ENCODE peak calls at places on chromosome 1, in ten cellular contexts. K is tibial artery, G is IMR-90, B is progenitor cell of endocrine pancreas, V is astrocyte of the spinal cord, P is heart left ventricle, S is RWPE1, I is GM23338, L is GM20000, W is GM10248. F is an unnamed sample.

GRCh38 chr1:160952129-160952510 is 2.5 kb downstream of the ITLN2 start:
- DNase-seq in W (no peak), B (no peak), V (no peak), P (no peak), K (no peak), L (no peak), S (peak), I (no peak), G (no peak), F (no peak)

GRCh38 chr1:23100074-23100748 is 68.4 kb downstream of the LUZP1 start:
- DNase-seq in K (peak), V (peak), G (peak), W (no peak), L (no peak), S (peak), B (no peak), P (no peak), I (peak), F (peak)

GRCh38 chr1:96934282-96934681 is 212.7 kb downstream of the PTBP2 start:
- DNase-seq in L (no peak), B (no peak), S (no peak), K (no peak), I (peak), P (no peak), G (no peak), W (no peak), V (no peak), F (no peak)

GRCh38 chr1:245301921-245302320 is 147.1 kb downstream of the KIF26B start:
- DNase-seq in W (no peak), K (no peak), I (no peak), L (no peak), G (no peak), V (no peak), P (no peak), S (no peak), B (no peak), F (no peak)

GRCh38 chr1:245516178-245516829 is 361.5 kb downstream of the KIF26B start:
- DNase-seq in L (no peak), P (no peak), V (peak), G (peak), S (no peak), W (no peak), K (no peak), B (no peak), I (peak), F (no peak)

GRCh38 chr1:48216276-48216675 is 6.2 kb upstream of the SLC5A9 start:
- DNase-seq in B (no peak), L (no peak), W (no peak), G (no peak), P (no peak), K (no peak), S (no peak), V (no peak), I (no peak), F (no peak)

GRCh38 chr1:85042413-85042812 is 5.9 kb downstream of the MCOLN3 start:
- DNase-seq in P (no peak), K (no peak), W (no peak), G (no peak), S (no peak), B (no peak), L (no peak), V (no peak), I (peak), F (no peak)

GRCh38 chr1:61925591-61926298 is 183.5 kb downstream of the PATJ start:
- DNase-seq in I (no peak), G (no peak), V (no peak), K (no peak), P (no peak), L (no peak), S (no peak), W (no peak), B (no peak), F (no peak)

GRCh38 chr1:220378571-220379302 is 106.5 kb upstream of the RAB3GAP2 start:
- DNase-seq in I (no peak), B (no peak), K (no peak), S (no peak), W (no peak), G (no peak), P (no peak), L (no peak), V (no peak), F (peak)

GRCh38 chr1:214824758-214825157 is 221.8 kb downstream of the CENPF start:
- DNase-seq in V (no peak), S (no peak), G (no peak), K (no peak), P (no peak), I (no peak), W (no peak), L (no peak), B (no peak), F (peak)

GRCh38 chr1:214827883-214828282 is 224.9 kb downstream of the CENPF start:
- DNase-seq in P (no peak), G (no peak), S (no peak), W (no peak), V (no peak), I (no peak), K (no peak), L (no peak), B (no peak), F (no peak)

DNA sequence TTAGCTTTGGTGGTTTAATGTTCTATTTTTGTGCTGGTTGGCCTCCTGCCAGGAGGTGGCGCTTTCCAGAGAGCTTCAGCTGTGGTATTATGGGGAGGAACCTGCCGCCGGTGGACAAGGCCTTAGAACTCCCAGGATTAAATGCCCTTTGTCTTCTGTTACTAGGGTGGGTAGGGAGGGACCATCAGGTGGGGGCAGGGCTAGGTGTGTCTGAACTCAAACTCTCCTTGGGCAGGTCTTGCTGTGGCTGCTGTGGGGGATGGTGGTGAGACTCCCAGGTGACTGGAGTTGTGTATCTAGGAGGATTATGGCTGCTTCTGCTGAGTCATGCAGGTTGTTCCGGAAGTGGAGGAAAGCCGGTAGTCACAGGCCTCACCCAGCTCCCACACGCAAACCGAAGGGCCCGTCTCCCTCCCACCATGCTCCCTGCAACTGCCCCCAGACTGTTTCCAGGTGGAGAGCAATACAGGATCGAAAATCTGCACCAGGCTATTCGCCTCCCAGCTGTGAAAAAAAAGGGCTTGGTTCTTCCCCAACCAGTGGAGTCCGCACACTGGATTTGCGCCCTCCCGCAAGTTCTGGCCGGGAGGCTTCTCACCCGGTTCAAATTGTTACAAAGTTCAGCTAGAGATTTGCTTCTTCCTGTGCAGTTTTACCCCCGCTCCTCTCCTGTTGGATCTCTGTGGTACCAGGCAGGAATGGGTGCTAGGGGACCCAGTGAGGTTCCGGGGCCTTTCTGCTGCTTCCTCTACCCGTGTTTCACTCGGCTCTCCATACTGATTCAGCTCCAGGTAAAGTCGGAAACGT is 220.5 kb downstream of the CENPF start:
- DNase-seq in L (no peak), G (no peak), S (no peak), I (peak), K (no peak), V (no peak), B (no peak), P (no peak), W (no peak), F (no peak)
- TF ChIP-seq CTCF in L (no peak), G (no peak), S (no peak), I (peak), K (no peak), V (no peak), B (peak), P (no peak), W (peak), F (no peak)

GRCh38 chr1:203148127-203148526 is 20.6 kb downstream of the ADORA1 start:
- DNase-seq in P (no peak), S (peak), L (no peak), V (no peak), G (no peak), K (no peak), B (no peak), I (peak), W (no peak), F (no peak)
- TF ChIP-seq CTCF in P (peak), S (peak), L (peak), V (peak), G (peak), K (no peak), B (peak), I (peak), W (no peak), F (peak)

GRCh38 chr1:1228596-1229321 is 3.0 kb downstream of the SDF4 start:
- DNase-seq in K (no peak), P (no peak), I (no peak), L (no peak), V (no peak), B (no peak), G (no peak), W (no peak), S (no peak), F (no peak)

GRCh38 chr1:1229770-1230169 is 2.0 kb downstream of the SDF4 start:
- DNase-seq in W (no peak), K (no peak), S (no peak), V (no peak), P (no peak), I (no peak), B (no peak), L (no peak), G (no peak), F (no peak)

GRCh38 chr1:1231400-1232223 is at the start of gene SDF4:
- DNase-seq in W (peak), L (peak), V (peak), B (peak), K (peak), G (peak), P (peak), I (peak), S (peak), F (peak)

GRCh38 chr1:1232224-1232800 is at the start of gene B3GALT6:
- DNase-seq in I (peak), B (no peak), V (no peak), L (no peak), S (no peak), P (no peak), G (peak), W (no peak), K (no peak), F (no peak)

GRCh38 chr1:1230656-1231399 is 973 bp downstream of the SDF4 start:
- DNase-seq in P (no peak), B (no peak), V (peak), S (no peak), K (no peak), W (no peak), I (no peak), L (no peak), G (peak), F (peak)
- TF ChIP-seq CTCF in P (no peak), B (peak), V (peak), S (no peak), K (peak), W (no peak), I (peak), L (no peak), G (peak), F (peak)

GRCh38 chr1:107056426-107057196 is at the start of gene PRMT6:
- DNase-seq in G (peak), L (peak), W (peak), I (peak), P (peak), B (peak), K (peak), V (peak), S (peak), F (no peak)
- TF ChIP-seq CTCF in G (peak), L (no peak), W (peak), I (no peak), P (no peak), B (no peak), K (no peak), V (no peak), S (no peak), F (no peak)

DNA sequence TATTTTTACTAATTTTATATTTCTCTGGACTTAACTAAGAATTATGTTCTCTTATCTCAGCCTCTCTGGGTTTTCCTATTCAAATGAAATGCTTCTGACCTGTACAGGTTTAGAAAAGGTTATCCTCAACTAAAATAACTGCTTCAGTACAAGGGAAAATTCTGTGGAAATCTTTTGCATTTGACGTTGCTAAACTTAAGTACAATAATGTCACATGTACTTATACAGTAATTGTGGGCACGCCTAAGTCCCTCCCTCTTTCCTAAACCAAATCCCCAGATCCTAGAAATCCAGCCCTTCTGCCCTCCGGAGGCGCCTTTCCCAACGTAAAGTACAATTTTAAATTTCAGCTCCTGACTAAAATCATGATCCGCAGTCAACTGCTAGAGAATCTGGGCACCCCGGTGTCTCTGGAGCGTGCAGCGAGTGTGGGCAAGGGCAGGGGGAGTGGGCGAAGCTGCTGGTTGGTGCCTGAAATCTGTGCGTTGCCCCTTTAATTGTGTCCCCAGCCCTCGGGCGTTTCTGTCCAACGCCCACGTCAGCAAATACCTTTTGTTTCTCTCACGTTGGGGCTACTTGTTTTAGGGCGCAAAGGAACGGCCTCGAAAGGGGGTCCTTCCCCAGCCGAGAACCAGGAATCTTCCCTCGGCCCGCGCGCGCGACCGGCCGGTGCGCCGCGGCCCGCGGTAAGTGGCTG is at the start of gene ZBTB8A:
- DNase-seq in P (peak), L (no peak), S (peak), K (peak), V (peak), B (peak), G (peak), W (peak), I (peak), F (no peak)
- TF ChIP-seq CTCF in P (no peak), L (no peak), S (no peak), K (no peak), V (no peak), B (no peak), G (no peak), W (no peak), I (no peak), F (no peak)

GRCh38 chr1:169814265-169814664 is 19.6 kb upstream of the METTL18 start:
- DNase-seq in K (no peak), V (no peak), S (no peak), W (no peak), I (no peak), G (no peak), L (no peak), B (no peak), P (no peak), F (no peak)

GRCh38 chr1:169804941-169805340 is 10.2 kb upstream of the METTL18 start:
- DNase-seq in W (no peak), I (no peak), P (no peak), K (no peak), S (no peak), V (no peak), L (no peak), B (no peak), G (no peak), F (no peak)

GRCh38 chr1:169812131-169812530 is 17.4 kb upstream of the METTL18 start:
- DNase-seq in W (no peak), V (no peak), L (no peak), S (no peak), P (no peak), K (no peak), B (no peak), G (no peak), I (no peak), F (no peak)

GRCh38 chr1:169809370-169810095 is 14.8 kb upstream of the METTL18 start:
- DNase-seq in I (peak), W (peak), K (no peak), G (peak), P (no peak), V (peak), S (peak), B (no peak), L (peak), F (no peak)
- TF ChIP-seq CTCF in I (peak), W (peak), K (peak), G (peak), P (peak), V (no peak), S (peak), B (peak), L (no peak), F (peak)

GRCh38 chr1:53473463-53473862 is 14.3 kb downstream of the DMRTB1 start:
- DNase-seq in P (no peak), V (peak), L (no peak), I (no peak), W (no peak), G (peak), K (no peak), S (no peak), B (no peak), F (no peak)
- TF ChIP-seq CTCF in P (no peak), V (peak), L (peak), I (peak), W (no peak), G (peak), K (no peak), S (no peak), B (peak), F (peak)

DNA sequence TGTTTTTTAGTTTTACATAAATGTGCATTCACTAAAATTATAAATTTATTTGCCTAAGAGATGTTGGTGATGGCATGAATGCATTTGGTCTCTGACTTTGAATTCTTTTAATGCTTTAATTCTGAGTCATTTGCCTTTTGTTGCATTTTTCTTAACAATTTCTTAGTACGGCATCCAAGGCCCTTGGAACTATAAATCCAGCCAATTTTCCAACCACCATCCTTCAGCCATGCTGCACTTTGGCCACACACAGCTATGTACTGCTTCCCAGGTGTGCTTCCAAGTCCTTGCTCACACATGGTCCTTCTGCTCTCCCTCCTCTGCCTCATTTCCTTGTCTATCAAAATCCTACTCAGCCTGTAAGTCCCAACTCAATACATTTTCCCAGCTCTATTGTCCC is 161.0 kb downstream of the DHRS3 start:
- DNase-seq in W (no peak), B (no peak), V (peak), I (no peak), K (no peak), S (no peak), G (peak), P (no peak), L (no peak), F (no peak)
- TF ChIP-seq CTCF in W (no peak), B (no peak), V (no peak), I (no peak), K (no peak), S (no peak), G (no peak), P (no peak), L (no peak), F (no peak)

DNA sequence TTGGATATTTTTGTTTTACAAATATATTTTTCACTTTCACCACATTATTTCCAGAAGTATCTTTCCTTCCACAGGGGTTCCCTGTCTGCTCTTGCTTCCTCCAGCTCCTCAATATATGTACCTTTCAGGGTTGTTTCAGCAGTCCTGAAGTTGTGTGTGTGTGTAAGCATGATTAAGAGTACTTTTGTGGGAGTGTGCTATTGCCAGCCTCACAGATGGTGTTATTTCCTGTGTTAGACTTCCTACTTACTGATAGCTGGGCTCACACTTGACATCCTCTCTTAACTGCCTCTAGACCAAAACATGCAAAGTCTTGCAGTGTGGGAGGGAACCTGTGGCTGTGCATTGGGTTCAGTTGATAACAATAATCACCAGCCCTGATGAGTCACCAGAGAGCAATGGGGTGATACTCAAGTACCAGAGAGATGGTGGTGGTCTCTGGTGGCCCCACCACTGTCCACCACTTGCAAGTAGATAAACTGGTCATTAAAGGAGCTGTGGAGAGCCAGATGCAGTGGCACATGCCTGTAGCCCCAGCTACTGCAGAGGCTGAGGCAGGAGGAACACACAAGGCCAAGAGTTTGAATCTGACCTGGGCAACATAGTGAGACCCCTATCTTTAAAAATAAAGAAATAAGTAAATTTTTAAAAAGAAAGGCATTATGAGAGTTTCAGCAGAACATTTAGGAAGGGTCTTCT is 126.7 kb downstream of the NR5A2 start:
- DNase-seq in P (no peak), V (no peak), I (no peak), B (no peak), S (peak), W (peak), L (peak), K (no peak), G (peak), F (no peak)
- TF ChIP-seq CTCF in P (no peak), V (no peak), I (no peak), B (no peak), S (no peak), W (no peak), L (no peak), K (no peak), G (no peak), F (no peak)

GRCh38 chr1:116842654-116843053 is 67.1 kb upstream of the PTGFRN start:
- DNase-seq in G (no peak), P (no peak), V (no peak), I (peak), K (no peak), L (no peak), B (no peak), S (no peak), W (no peak), F (no peak)
- TF ChIP-seq CTCF in G (peak), P (no peak), V (peak), I (peak), K (no peak), L (no peak), B (no peak), S (no peak), W (no peak), F (peak)